ENCODE peak calls at places on chromosomes 12 and 14, in five cellular contexts. One of them, this sample, is unnamed.

GRCh38 chr12:57809425-57809824 is 9.1 kb downstream of the AVIL start:
- DNase-seq in CD4-positive, alpha-beta memory T cell: no peak
- DNase-seq in activated naive CD4-positive, alpha-beta T cell treated with anti-CD3 and anti-CD28 coated beads for 36 hours: no peak
- DNase-seq in NCI-H748 treated with DMSO at 0.1 percent for 48 hours: no peak
- DNase-seq in A549: no peak
- DNase-seq in this sample: no peak

GRCh38 chr12:130031571-130032189 is 127.9 kb upstream of the TMEM132D start:
- DNase-seq in activated naive CD4-positive, alpha-beta T cell treated with anti-CD3 and anti-CD28 coated beads for 36 hours: peak
- DNase-seq in NCI-H748 treated with DMSO at 0.1 percent for 48 hours: peak
- DNase-seq in CD4-positive, alpha-beta memory T cell: peak
- DNase-seq in A549: peak
- DNase-seq in this sample: peak

GRCh38 chr12:25648460-25648859 is 95.4 kb upstream of the LMNTD1 start:
- DNase-seq in A549: peak
- DNase-seq in activated naive CD4-positive, alpha-beta T cell treated with anti-CD3 and anti-CD28 coated beads for 36 hours: no peak
- DNase-seq in NCI-H748 treated with DMSO at 0.1 percent for 48 hours: no peak
- DNase-seq in CD4-positive, alpha-beta memory T cell: no peak
- DNase-seq in this sample: peak

GRCh38 chr12:77847665-77848431 is 17.2 kb downstream of the NAV3 start:
- DNase-seq in NCI-H748 treated with DMSO at 0.1 percent for 48 hours: no peak
- DNase-seq in CD4-positive, alpha-beta memory T cell: no peak
- DNase-seq in A549: no peak
- DNase-seq in activated naive CD4-positive, alpha-beta T cell treated with anti-CD3 and anti-CD28 coated beads for 36 hours: no peak
- DNase-seq in this sample: no peak

GRCh38 chr12:98227162-98227561 is 288.2 kb upstream of the TMPO start:
- DNase-seq in activated naive CD4-positive, alpha-beta T cell treated with anti-CD3 and anti-CD28 coated beads for 36 hours: no peak
- DNase-seq in A549: no peak
- DNase-seq in CD4-positive, alpha-beta memory T cell: no peak
- DNase-seq in NCI-H748 treated with DMSO at 0.1 percent for 48 hours: no peak
- DNase-seq in this sample: peak

GRCh38 chr12:47276253-47277070 is 196.7 kb upstream of the AMIGO2 start:
- DNase-seq in NCI-H748 treated with DMSO at 0.1 percent for 48 hours: peak
- DNase-seq in A549: no peak
- DNase-seq in activated naive CD4-positive, alpha-beta T cell treated with anti-CD3 and anti-CD28 coated beads for 36 hours: peak
- DNase-seq in CD4-positive, alpha-beta memory T cell: peak
- DNase-seq in this sample: peak

GRCh38 chr12:613996-614726 is 49.1 kb downstream of the NINJ2 start:
- DNase-seq in NCI-H748 treated with DMSO at 0.1 percent for 48 hours: no peak
- DNase-seq in CD4-positive, alpha-beta memory T cell: peak
- DNase-seq in A549: no peak
- DNase-seq in activated naive CD4-positive, alpha-beta T cell treated with anti-CD3 and anti-CD28 coated beads for 36 hours: peak
- DNase-seq in this sample: peak

GRCh38 chr12:106348411-106348810 is 9.1 kb upstream of the POLR3B start:
- DNase-seq in CD4-positive, alpha-beta memory T cell: no peak
- DNase-seq in NCI-H748 treated with DMSO at 0.1 percent for 48 hours: no peak
- DNase-seq in A549: no peak
- DNase-seq in activated naive CD4-positive, alpha-beta T cell treated with anti-CD3 and anti-CD28 coated beads for 36 hours: no peak
- DNase-seq in this sample: no peak

GRCh38 chr12:46244997-46245396 is 23.8 kb downstream of the SLC38A1 start:
- DNase-seq in CD4-positive, alpha-beta memory T cell: no peak
- DNase-seq in A549: no peak
- DNase-seq in activated naive CD4-positive, alpha-beta T cell treated with anti-CD3 and anti-CD28 coated beads for 36 hours: no peak
- DNase-seq in NCI-H748 treated with DMSO at 0.1 percent for 48 hours: no peak
- DNase-seq in this sample: no peak

GRCh38 chr12:2341871-2342270 is 289.1 kb downstream of the CACNA1C start:
- DNase-seq in activated naive CD4-positive, alpha-beta T cell treated with anti-CD3 and anti-CD28 coated beads for 36 hours: no peak
- DNase-seq in NCI-H748 treated with DMSO at 0.1 percent for 48 hours: no peak
- DNase-seq in A549: no peak
- DNase-seq in CD4-positive, alpha-beta memory T cell: no peak
- DNase-seq in this sample: peak

GRCh38 chr14:29858299-29858698 is 69.3 kb downstream of the PRKD1 start:
- DNase-seq in CD4-positive, alpha-beta memory T cell: no peak
- DNase-seq in NCI-H748 treated with DMSO at 0.1 percent for 48 hours: no peak
- DNase-seq in A549: no peak
- DNase-seq in activated naive CD4-positive, alpha-beta T cell treated with anti-CD3 and anti-CD28 coated beads for 36 hours: no peak
- DNase-seq in this sample: no peak

GRCh38 chr12:92340441-92341332 is 195.0 kb upstream of the BTG1 start:
- DNase-seq in CD4-positive, alpha-beta memory T cell: no peak
- DNase-seq in NCI-H748 treated with DMSO at 0.1 percent for 48 hours: no peak
- DNase-seq in activated naive CD4-positive, alpha-beta T cell treated with anti-CD3 and anti-CD28 coated beads for 36 hours: no peak
- DNase-seq in A549: no peak
- DNase-seq in this sample: no peak

GRCh38 chr12:24307716-24308335 is 358.4 kb upstream of the SOX5 start:
- DNase-seq in activated naive CD4-positive, alpha-beta T cell treated with anti-CD3 and anti-CD28 coated beads for 36 hours: no peak
- DNase-seq in A549: no peak
- DNase-seq in NCI-H748 treated with DMSO at 0.1 percent for 48 hours: no peak
- DNase-seq in CD4-positive, alpha-beta memory T cell: no peak
- DNase-seq in this sample: no peak

GRCh38 chr14:35167496-35167895 is 45.1 kb downstream of the PRORP start:
- DNase-seq in CD4-positive, alpha-beta memory T cell: no peak
- DNase-seq in A549: no peak
- DNase-seq in NCI-H748 treated with DMSO at 0.1 percent for 48 hours: no peak
- DNase-seq in activated naive CD4-positive, alpha-beta T cell treated with anti-CD3 and anti-CD28 coated beads for 36 hours: no peak
- DNase-seq in this sample: no peak

GRCh38 chr12:91805031-91805430 is 340.6 kb downstream of the BTG1 start:
- DNase-seq in activated naive CD4-positive, alpha-beta T cell treated with anti-CD3 and anti-CD28 coated beads for 36 hours: no peak
- DNase-seq in NCI-H748 treated with DMSO at 0.1 percent for 48 hours: no peak
- DNase-seq in A549: no peak
- DNase-seq in CD4-positive, alpha-beta memory T cell: no peak
- DNase-seq in this sample: no peak

GRCh38 chr14:38500125-38500524 is 244.2 kb upstream of the CLEC14A start:
- DNase-seq in CD4-positive, alpha-beta memory T cell: no peak
- DNase-seq in NCI-H748 treated with DMSO at 0.1 percent for 48 hours: no peak
- DNase-seq in activated naive CD4-positive, alpha-beta T cell treated with anti-CD3 and anti-CD28 coated beads for 36 hours: no peak
- DNase-seq in A549: no peak
- DNase-seq in this sample: no peak

GRCh38 chr14:75941030-75941429 is 40.8 kb downstream of the TGFB3 start:
- DNase-seq in CD4-positive, alpha-beta memory T cell: no peak
- DNase-seq in A549: no peak
- DNase-seq in activated naive CD4-positive, alpha-beta T cell treated with anti-CD3 and anti-CD28 coated beads for 36 hours: no peak
- DNase-seq in NCI-H748 treated with DMSO at 0.1 percent for 48 hours: no peak
- DNase-seq in this sample: no peak

GRCh38 chr14:23047751-23048693 is 6.0 kb downstream of the PSMB11 start:
- DNase-seq in activated naive CD4-positive, alpha-beta T cell treated with anti-CD3 and anti-CD28 coated beads for 36 hours: no peak
- DNase-seq in NCI-H748 treated with DMSO at 0.1 percent for 48 hours: no peak
- DNase-seq in CD4-positive, alpha-beta memory T cell: no peak
- DNase-seq in A549: no peak
- DNase-seq in this sample: no peak